ENCODE peak calls at places on chromosomes 4 and X, in four cellular contexts. U is breast epithelium, X is upper lobe of right lung, Y is lower leg skin. F is an unnamed sample.

GRCh38 chr4:53014368-53014767 is 152.3 kb downstream of the RASL11B start:
- DNase-seq in U (no peak), X (no peak), Y (no peak), F (no peak)

GRCh38 chr4:149521611-149522010 is 294.0 kb downstream of the IQCM start:
- DNase-seq in U (no peak), X (no peak), Y (no peak), F (peak)

GRCh38 chr4:119209077-119209476 is 3.4 kb upstream of the USP53 start:
- DNase-seq in U (no peak), X (no peak), Y (no peak), F (peak)

GRCh38 chr4:168631241-168632151 is 134.6 kb downstream of the PALLD start:
- DNase-seq in U (peak), X (peak), Y (peak), F (peak)

GRCh38 chr4:25107827-25108516 is 52.3 kb downstream of the SEPSECS start:
- DNase-seq in U (no peak), X (no peak), Y (no peak), F (no peak)

GRCh38 chr4:138790993-138791392 is 224.6 kb upstream of the NOCT start:
- DNase-seq in U (no peak), X (no peak), Y (no peak), F (no peak)

GRCh38 chr4:31360786-31361185 is 640.6 kb downstream of the PCDH7 start:
- DNase-seq in U (no peak), X (no peak), Y (no peak), F (peak)

GRCh38 chr4:1802720-1803522 is 9.8 kb downstream of the FGFR3 start:
- DNase-seq in U (no peak), X (no peak), Y (no peak), F (no peak)

GRCh38 chrX:118595501-118596042 is 100.0 kb downstream of the DOCK11 start:
- DNase-seq in U (no peak), X (no peak), Y (no peak), F (no peak)

GRCh38 chr4:123408471-123409084 is 12.0 kb downstream of the SPRY1 start:
- DNase-seq in U (no peak), X (no peak), Y (no peak), F (no peak)

GRCh38 chr4:108030332-108030731 is 40.6 kb downstream of the HADH start:
- DNase-seq in U (no peak), X (no peak), Y (no peak), F (peak)

GRCh38 chr4:153573881-153574807 is 108.0 kb downstream of the TMEM131L start:
- DNase-seq in U (peak), X (no peak), Y (no peak), F (peak)

GRCh38 chrX:16920116-16920515 is 26.3 kb upstream of the REPS2 start:
- DNase-seq in U (no peak), X (no peak), Y (no peak), F (no peak)

GRCh38 chrX:16826207-16826606 is 39.9 kb downstream of the TXLNG start:
- DNase-seq in U (no peak), X (no peak), Y (no peak), F (peak)

GRCh38 chr4:109012286-109012880 is 249.5 kb upstream of the ETNPPL start:
- DNase-seq in U (no peak), X (no peak), Y (no peak), F (no peak)

GRCh38 chrX:84363054-84363453 is 139.2 kb downstream of the HDX start:
- DNase-seq in U (no peak), X (no peak), Y (no peak), F (no peak)

GRCh38 chr4:16082424-16083216 is 1.2 kb downstream of the PROM1 start:
- DNase-seq in U (no peak), X (peak), Y (no peak), F (no peak)

GRCh38 chr4:83961575-83961974 is 425.7 kb downstream of the GPAT3 start:
- DNase-seq in U (no peak), X (no peak), Y (no peak), F (peak)

GRCh38 chrX:40700640-40701342 is 34.6 kb downstream of the MED14 start:
- DNase-seq in U (no peak), X (no peak), Y (no peak), F (no peak)

GRCh38 chr4:4673070-4673469 is 131.2 kb upstream of the STX18 start:
- DNase-seq in U (no peak), X (no peak), Y (peak), F (no peak)

GRCh38 chrX:74230094-74230493 is 73.9 kb upstream of the ZCCHC13 start:
- DNase-seq in U (no peak), X (no peak), Y (no peak), F (no peak)

GRCh38 chr4:80306255-80306654 is 29.3 kb upstream of the CFAP299 start:
- DNase-seq in U (no peak), X (no peak), Y (no peak), F (peak)

GRCh38 chrX:32852203-32852602 is 359.1 kb downstream of the DMD start:
- DNase-seq in U (no peak), X (no peak), Y (no peak), F (no peak)

GRCh38 chrX:110435191-110435590 is 76.5 kb downstream of the RTL9 start:
- DNase-seq in U (no peak), X (no peak), Y (no peak), F (no peak)

GRCh38 chr4:151983854-151984253 is 223.0 kb upstream of the GATB start:
- DNase-seq in U (no peak), X (no peak), Y (no peak), F (peak)

GRCh38 chr4:87973283-87974169 is 2.0 kb upstream of the SPP1 start:
- DNase-seq in U (peak), X (no peak), Y (no peak), F (peak)

GRCh38 chr4:84877051-84877833 is 89.2 kb downstream of the WDFY3 start:
- DNase-seq in U (no peak), X (no peak), Y (no peak), F (peak)

GRCh38 chrX:114774691-114775090 is 190.8 kb downstream of the HTR2C start:
- DNase-seq in U (no peak), X (no peak), Y (no peak), F (no peak)

GRCh38 chrX:113274345-113274744 is 433.7 kb upstream of the AMOT start:
- DNase-seq in U (no peak), X (no peak), Y (no peak), F (no peak)

GRCh38 chrX:51894697-51895336 is 1.4 kb downstream of the MAGED1 start:
- DNase-seq in U (no peak), X (peak), Y (no peak), F (peak)

GRCh38 chr4:166827653-166828052 is 406.6 kb downstream of the SPOCK3 start:
- DNase-seq in U (no peak), X (no peak), Y (no peak), F (no peak)

DNA sequence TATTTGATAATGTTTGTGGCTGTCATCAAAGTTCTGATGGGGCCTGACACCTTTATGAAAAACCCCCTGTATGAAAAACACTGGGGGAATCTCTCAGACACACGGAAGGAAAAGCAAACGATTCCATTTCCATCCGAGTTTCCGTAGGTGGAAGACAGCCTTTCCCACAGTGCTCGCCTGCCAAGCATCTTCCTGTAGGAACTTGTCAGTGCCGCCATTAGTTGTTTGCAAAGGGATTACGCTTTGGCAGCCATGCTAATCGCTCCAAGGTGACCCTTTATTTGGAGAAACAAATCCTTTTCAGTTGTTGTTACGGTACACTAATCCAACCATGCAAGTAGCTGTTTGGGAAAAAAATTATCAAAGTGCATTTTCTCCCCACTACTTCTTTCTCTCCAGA is 44.4 kb upstream of the STOX2 start:
- DNase-seq in U (peak), X (no peak), Y (no peak), F (no peak)
- H3K4me3 ChIP-seq in U (no peak), X (no peak), Y (no peak), F (no peak)

DNA sequence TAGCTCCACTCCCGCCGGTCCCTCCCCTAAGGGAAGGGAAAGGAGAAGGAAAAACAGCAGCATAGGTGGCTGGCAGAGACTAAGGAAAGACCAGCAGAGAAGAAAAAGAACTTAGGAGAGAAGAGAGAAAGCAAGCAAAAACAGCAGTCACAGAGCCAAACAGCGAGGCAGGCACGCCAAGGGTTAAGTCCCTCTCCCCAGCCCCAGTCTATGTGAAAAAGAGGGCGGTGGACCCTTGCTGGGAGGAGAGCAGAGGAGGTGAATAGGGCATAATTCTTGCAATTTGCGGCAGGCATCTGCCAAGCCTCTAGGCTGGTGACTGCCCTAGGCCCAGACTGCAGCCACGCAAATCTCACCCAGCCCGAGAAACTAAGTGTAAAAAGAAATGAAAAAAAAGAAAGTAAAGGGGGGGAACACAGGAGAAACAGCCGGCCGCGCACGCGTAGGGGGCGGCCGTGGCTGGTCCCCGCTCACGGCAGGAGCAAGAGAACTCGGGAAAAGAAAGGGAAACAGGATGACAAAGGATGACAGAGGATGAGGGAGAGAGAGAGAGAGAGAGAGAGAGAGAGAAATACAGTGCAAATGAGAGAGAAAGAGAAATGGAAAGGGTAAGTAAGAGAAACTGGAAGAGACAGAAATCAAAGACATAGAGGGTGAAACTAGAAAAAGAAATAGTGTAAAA is 48.6 kb downstream of the MAGEA9 start:
- DNase-seq in U (no peak), X (no peak), Y (no peak), F (peak)
- H3K4me3 ChIP-seq in U (peak), X (peak), Y (no peak), F (peak)

GRCh38 chr4:145939241-145939640 is 618 bp upstream of the ZNF827 start:
- DNase-seq in U (no peak), X (no peak), Y (no peak), F (peak)
- H3K4me3 ChIP-seq in U (peak), X (peak), Y (no peak), F (peak)

GRCh38 chr4:10765386-10765785 is 80.8 kb upstream of the CLNK start:
- DNase-seq in U (no peak), X (no peak), Y (no peak), F (no peak)
- H3K4me3 ChIP-seq in U (no peak), X (no peak), Y (no peak), F (no peak)

GRCh38 chr4:186854256-186854655 is 130.6 kb upstream of the FAT1 start:
- DNase-seq in U (no peak), X (no peak), Y (no peak), F (no peak)

GRCh38 chr4:186851291-186852077 is 127.8 kb upstream of the FAT1 start:
- DNase-seq in U (no peak), X (no peak), Y (no peak), F (no peak)

GRCh38 chr4:186855111-186855510 is 131.5 kb upstream of the FAT1 start:
- DNase-seq in U (no peak), X (no peak), Y (no peak), F (no peak)

GRCh38 chr4:186852964-186853391 is 129.3 kb upstream of the FAT1 start:
- DNase-seq in U (no peak), X (no peak), Y (no peak), F (no peak)

DNA sequence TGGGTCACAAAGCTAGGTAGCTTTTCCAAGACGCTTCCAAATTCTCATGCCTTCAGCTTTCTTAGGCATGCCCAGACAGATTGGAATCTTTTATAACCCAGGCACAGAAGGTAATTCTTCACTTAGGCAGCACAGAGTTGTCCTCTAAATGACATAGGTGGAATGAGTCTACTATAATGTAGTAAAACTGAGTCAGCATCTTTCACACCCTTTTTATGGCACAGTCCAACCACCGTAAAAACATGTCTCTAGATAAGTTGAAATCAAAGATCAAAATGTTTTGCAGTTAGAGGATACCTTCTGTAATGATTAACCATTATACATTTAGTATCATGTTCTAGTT is 128.4 kb upstream of the FAT1 start:
- DNase-seq in U (no peak), X (no peak), Y (no peak), F (no peak)
- H3K4me3 ChIP-seq in U (no peak), X (no peak), Y (no peak), F (no peak)

GRCh38 chr4:7942019-7942556 is 2.4 kb upstream of the AFAP1 start:
- DNase-seq in U (no peak), X (no peak), Y (peak), F (no peak)

GRCh38 chr4:7941111-7942018 is 1.7 kb upstream of the AFAP1 start:
- DNase-seq in U (no peak), X (no peak), Y (peak), F (no peak)

GRCh38 chr4:7936963-7937362 is 2.7 kb downstream of the AFAP1 start:
- DNase-seq in U (no peak), X (no peak), Y (no peak), F (no peak)

GRCh38 chr4:7939377-7940108 is at the start of gene AFAP1:
- DNase-seq in U (peak), X (peak), Y (peak), F (peak)

GRCh38 chr4:7938513-7939376 is 916 bp downstream of the AFAP1 start:
- DNase-seq in U (no peak), X (no peak), Y (peak), F (peak)
- H3K4me3 ChIP-seq in U (peak), X (peak), Y (peak), F (peak)

DNA sequence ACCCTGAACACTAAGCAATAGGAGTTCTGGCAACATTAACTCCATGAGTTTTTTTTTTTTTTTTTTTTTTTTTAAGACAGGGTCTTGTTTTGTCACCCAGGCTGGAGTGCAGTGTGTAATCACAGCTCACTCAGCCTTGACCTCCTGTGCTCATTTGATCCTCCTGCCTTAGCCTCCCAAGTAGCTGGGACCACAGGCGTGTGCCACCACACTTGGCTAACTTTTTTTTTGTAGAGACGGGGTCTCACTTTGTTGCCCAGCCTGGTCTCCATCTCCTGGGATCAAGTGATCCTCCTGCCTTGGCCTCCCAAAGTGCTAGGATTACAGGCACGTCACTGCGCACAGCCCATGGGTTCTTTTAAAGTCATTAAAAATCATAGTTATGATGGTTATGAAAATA is 5.1 kb downstream of the RHOH start:
- DNase-seq in U (no peak), X (no peak), Y (no peak), F (no peak)
- H3K4me3 ChIP-seq in U (no peak), X (peak), Y (no peak), F (no peak)

GRCh38 chrX:154487518-154488290 is 1.3 kb upstream of the UBL4A start:
- DNase-seq in U (no peak), X (no peak), Y (no peak), F (no peak)

GRCh38 chrX:154485150-154486051 is 1.0 kb downstream of the UBL4A start:
- DNase-seq in U (no peak), X (no peak), Y (no peak), F (no peak)

GRCh38 chrX:154488336-154489075 is 1.9 kb downstream of the SLC10A3 start:
- DNase-seq in U (no peak), X (no peak), Y (no peak), F (no peak)

GRCh38 chrX:154486052-154486395 is 391 bp downstream of the UBL4A start:
- DNase-seq in U (no peak), X (peak), Y (no peak), F (no peak)

GRCh38 chrX:154486396-154487207 is at the start of gene UBL4A:
- DNase-seq in U (peak), X (peak), Y (no peak), F (peak)
- H3K4me3 ChIP-seq in U (peak), X (peak), Y (peak), F (peak)